ENCODE peak calls at places on chromosomes 6 and 20, in five cellular contexts. One of them, this sample, is unnamed.
A peak's percentile ranks its signal among the peaks of the same experiment; 100 is the strongest.

GRCh38 chr6:104639671-104640070 is 220.0 kb downstream of the HACE1 start:
- DNase-seq in H7: no peak
- DNase-seq in MM.1S: no peak
- DNase-seq in activated gamma-delta T cell treated with Interleukin-2 at 50 U/mL for 16 hours: no peak
- DNase-seq in GM23248: peak; percentile 24
- DNase-seq in this sample: peak; percentile 39

GRCh38 chr6:152993431-152993830 is 9.1 kb downstream of the MTRF1L start:
- DNase-seq in H7: peak; percentile 56
- DNase-seq in MM.1S: no peak
- DNase-seq in activated gamma-delta T cell treated with Interleukin-2 at 50 U/mL for 16 hours: no peak
- DNase-seq in GM23248: no peak
- DNase-seq in this sample: no peak

GRCh38 chr6:20811112-20811746 is 277.0 kb downstream of the CDKAL1 start:
- DNase-seq in H7: peak; percentile 30
- DNase-seq in MM.1S: no peak
- DNase-seq in activated gamma-delta T cell treated with Interleukin-2 at 50 U/mL for 16 hours: no peak
- DNase-seq in GM23248: peak; percentile 94
- DNase-seq in this sample: peak; percentile 99

GRCh38 chr20:39851459-39851858 is 837.6 kb downstream of the MAFB start:
- DNase-seq in H7: no peak
- DNase-seq in MM.1S: no peak
- DNase-seq in activated gamma-delta T cell treated with Interleukin-2 at 50 U/mL for 16 hours: no peak
- DNase-seq in GM23248: peak; percentile 90
- DNase-seq in this sample: peak; percentile 92

GRCh38 chr6:15017251-15017650 is 228.6 kb upstream of the JARID2 start:
- DNase-seq in H7: peak; percentile 80
- DNase-seq in MM.1S: no peak
- DNase-seq in activated gamma-delta T cell treated with Interleukin-2 at 50 U/mL for 16 hours: no peak
- DNase-seq in GM23248: peak; percentile 27
- DNase-seq in this sample: peak; percentile 35

GRCh38 chr20:23298155-23298554 is 52.4 kb upstream of the NXT1 start:
- DNase-seq in H7: no peak
- DNase-seq in MM.1S: no peak
- DNase-seq in activated gamma-delta T cell treated with Interleukin-2 at 50 U/mL for 16 hours: no peak
- DNase-seq in GM23248: peak; percentile 20
- DNase-seq in this sample: no peak

GRCh38 chr6:16804515-16805161 is 43.4 kb upstream of the ATXN1 start:
- DNase-seq in H7: no peak
- DNase-seq in MM.1S: no peak
- DNase-seq in activated gamma-delta T cell treated with Interleukin-2 at 50 U/mL for 16 hours: no peak
- DNase-seq in GM23248: no peak
- DNase-seq in this sample: no peak

GRCh38 chr20:24863356-24863755 is 85.7 kb upstream of the CST7 start:
- DNase-seq in H7: no peak
- DNase-seq in MM.1S: no peak
- DNase-seq in activated gamma-delta T cell treated with Interleukin-2 at 50 U/mL for 16 hours: no peak
- DNase-seq in GM23248: peak; percentile 86
- DNase-seq in this sample: peak; percentile 60

GRCh38 chr6:20377623-20378265 is 23.9 kb upstream of the E2F3 start:
- DNase-seq in H7: no peak
- DNase-seq in MM.1S: peak; percentile 71
- DNase-seq in activated gamma-delta T cell treated with Interleukin-2 at 50 U/mL for 16 hours: no peak
- DNase-seq in GM23248: peak; percentile 55
- DNase-seq in this sample: peak; percentile 79

GRCh38 chr6:43699564-43700186 is 12.1 kb upstream of the MRPS18A start:
- DNase-seq in H7: no peak
- DNase-seq in MM.1S: no peak
- DNase-seq in activated gamma-delta T cell treated with Interleukin-2 at 50 U/mL for 16 hours: no peak
- DNase-seq in GM23248: peak; percentile 23
- DNase-seq in this sample: peak; percentile 81

GRCh38 chr6:137102050-137102848 is 57.5 kb upstream of the IL20RA start:
- DNase-seq in H7: no peak
- DNase-seq in MM.1S: peak; percentile 21
- DNase-seq in activated gamma-delta T cell treated with Interleukin-2 at 50 U/mL for 16 hours: no peak
- DNase-seq in GM23248: no peak
- DNase-seq in this sample: no peak

GRCh38 chr6:152552616-152553209 is 84.4 kb downstream of the SYNE1 start:
- DNase-seq in H7: peak; percentile 19
- DNase-seq in MM.1S: peak; percentile 48
- DNase-seq in activated gamma-delta T cell treated with Interleukin-2 at 50 U/mL for 16 hours: peak; percentile 23
- DNase-seq in GM23248: peak; percentile 76
- DNase-seq in this sample: peak; percentile 60

GRCh38 chr6:14950103-14950969 is 295.5 kb upstream of the JARID2 start:
- DNase-seq in H7: no peak
- DNase-seq in MM.1S: no peak
- DNase-seq in activated gamma-delta T cell treated with Interleukin-2 at 50 U/mL for 16 hours: no peak
- DNase-seq in GM23248: no peak
- DNase-seq in this sample: no peak

This sample was measured in M059J.